ENCODE peak calls at places on chromosomes 12 and 14, in four cellular contexts. U, V, S and P are unnamed samples.

GRCh38 chr12:77213316-77213715 is 147.9 kb upstream of the E2F7 start:
- DNase-seq in U (no peak), S (no peak), V (no peak), P (no peak)

GRCh38 chr12:70948976-70949336 is 28.4 kb upstream of the PTPRR start:
- DNase-seq in U (peak), V (no peak), S (no peak), P (no peak)

GRCh38 chr14:38209572-38210159 is 2.0 kb downstream of the SSTR1 start:
- DNase-seq in U (no peak), S (no peak), V (no peak), P (no peak)

GRCh38 chr14:92759300-92759678 is 10.9 kb upstream of the LGMN start:
- DNase-seq in S (no peak), U (no peak), V (no peak), P (no peak)

GRCh38 chr14:105292810-105293711 is 7.7 kb downstream of the BRF1 start:
- DNase-seq in V (no peak), S (no peak), U (no peak), P (no peak)

GRCh38 chr12:104603545-104603973 is 146.8 kb downstream of the CHST11 start:
- DNase-seq in U (no peak), V (no peak), S (no peak), P (no peak)

GRCh38 chr12:33770652-33771051 is 251.6 kb upstream of the ALG10 start:
- DNase-seq in U (no peak), S (no peak), V (no peak), P (no peak)

GRCh38 chr14:77580964-77581505 is 35.4 kb downstream of the SPTLC2 start:
- DNase-seq in U (no peak), S (no peak), V (no peak), P (no peak)

GRCh38 chr12:132066345-132066685 is 77.8 kb downstream of the DDX51 start:
- DNase-seq in U (no peak), V (no peak), S (no peak), P (no peak)

GRCh38 chr14:71551291-71551955 is 380.8 kb upstream of the RGS6 start:
- DNase-seq in V (no peak), S (no peak), U (no peak), P (no peak)

GRCh38 chr12:52121848-52122838 is 42.6 kb downstream of the SMIM41 start:
- DNase-seq in S (no peak), V (no peak), U (peak), P (no peak)

GRCh38 chr14:92633724-92634123 is 114.7 kb downstream of the LGMN start:
- DNase-seq in S (no peak), V (no peak), U (no peak), P (no peak)

DNA sequence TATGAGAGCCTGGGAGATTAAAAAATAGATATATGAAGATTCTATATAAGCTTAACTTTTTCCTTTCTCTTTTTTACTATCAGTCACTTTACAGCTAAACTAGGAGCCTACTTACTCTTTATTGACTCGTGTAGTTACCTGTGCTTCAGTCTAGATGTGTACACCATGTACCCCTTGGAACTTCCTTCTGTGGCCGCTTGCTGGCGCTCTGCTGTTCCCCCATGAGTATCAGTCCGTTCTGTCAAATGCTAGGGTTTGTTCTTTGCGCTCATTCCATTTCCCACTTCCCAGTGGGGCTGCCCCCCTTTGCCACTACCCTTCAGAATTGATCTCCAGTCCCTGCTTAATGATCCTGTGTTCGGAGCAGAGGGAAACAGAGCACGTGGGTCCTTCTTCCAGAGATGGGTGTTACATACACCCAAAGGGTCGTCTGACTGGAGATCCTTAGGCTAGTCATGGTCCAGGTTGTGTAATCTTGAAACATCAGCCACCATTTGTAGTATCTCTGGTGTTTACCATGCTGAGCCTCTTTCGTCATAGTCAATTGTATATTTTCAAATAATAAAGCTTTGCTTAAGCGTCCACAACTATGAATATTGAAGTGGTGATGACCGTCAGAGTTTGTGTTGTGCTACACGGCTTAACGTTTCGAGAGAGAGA is 160.0 kb downstream of the FBXL14 start:
- DNase-seq in U (no peak), V (no peak), S (peak), P (no peak)
- TF ChIP-seq CTCF in U (no peak), V (no peak), S (no peak), P (no peak)

GRCh38 chr12:125017801-125018200 is 24.4 kb downstream of the BRI3BP start:
- DNase-seq in U (no peak), V (no peak), S (no peak), P (no peak)

GRCh38 chr12:125018356-125018755 is 24.9 kb downstream of the BRI3BP start:
- DNase-seq in V (no peak), U (no peak), S (no peak), P (no peak)

GRCh38 chr12:125013816-125014442 is 20.5 kb downstream of the BRI3BP start:
- DNase-seq in V (no peak), S (no peak), U (no peak), P (no peak)

GRCh38 chr12:125014526-125014925 is 21.1 kb downstream of the BRI3BP start:
- DNase-seq in S (no peak), V (no peak), U (no peak), P (no peak)

GRCh38 chr12:125015680-125016310 is 22.4 kb downstream of the BRI3BP start:
- DNase-seq in U (no peak), V (no peak), S (no peak), P (no peak)
- H3K27ac ChIP-seq in U (no peak), V (no peak), S (no peak), P (no peak)

DNA sequence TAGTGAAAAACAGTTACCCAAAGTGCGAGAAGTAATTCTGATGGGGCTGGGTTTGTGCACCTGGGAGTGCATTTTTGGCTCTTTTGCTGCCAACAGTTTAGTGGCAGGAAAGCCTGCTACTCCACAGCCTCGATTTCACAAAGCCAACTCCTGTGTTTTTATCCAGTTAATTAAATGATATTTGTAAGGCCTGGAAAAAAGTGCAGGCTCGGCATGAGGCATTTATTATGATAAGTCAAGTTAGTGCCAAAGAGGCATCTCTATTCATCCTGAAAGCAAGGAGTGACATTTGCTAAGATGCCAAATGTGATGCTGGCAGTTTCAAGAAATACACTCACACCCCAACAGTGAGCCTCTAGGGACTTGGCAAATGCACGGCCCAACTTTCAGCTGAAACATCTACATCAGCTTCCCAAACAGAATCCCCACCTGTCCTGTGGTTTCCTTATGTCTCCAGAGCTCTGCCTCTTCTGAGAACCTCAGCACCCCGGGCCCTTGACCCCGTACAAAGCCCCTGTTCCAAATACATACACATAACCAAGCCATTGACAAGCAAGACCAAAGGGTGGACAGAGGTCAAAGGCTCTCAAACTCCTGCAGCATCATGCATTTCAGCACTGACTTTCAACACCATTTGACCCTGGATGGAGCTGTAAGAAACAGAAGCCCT is 955.1 kb upstream of the TMEM132C start:
- DNase-seq in V (no peak), S (peak), U (no peak), P (no peak)
- H3K4me3 ChIP-seq in V (no peak), S (no peak), U (no peak), P (no peak)

GRCh38 chr12:115519887-115520286 is 757.6 kb downstream of the MED13L start:
- DNase-seq in S (no peak), V (no peak), U (no peak), P (no peak)

GRCh38 chr12:115517913-115518312 is 759.6 kb downstream of the MED13L start:
- DNase-seq in V (no peak), U (no peak), S (no peak), P (no peak)

GRCh38 chr12:115519359-115519758 is 758.1 kb downstream of the MED13L start:
- DNase-seq in S (no peak), U (no peak), V (no peak), P (no peak)

DNA sequence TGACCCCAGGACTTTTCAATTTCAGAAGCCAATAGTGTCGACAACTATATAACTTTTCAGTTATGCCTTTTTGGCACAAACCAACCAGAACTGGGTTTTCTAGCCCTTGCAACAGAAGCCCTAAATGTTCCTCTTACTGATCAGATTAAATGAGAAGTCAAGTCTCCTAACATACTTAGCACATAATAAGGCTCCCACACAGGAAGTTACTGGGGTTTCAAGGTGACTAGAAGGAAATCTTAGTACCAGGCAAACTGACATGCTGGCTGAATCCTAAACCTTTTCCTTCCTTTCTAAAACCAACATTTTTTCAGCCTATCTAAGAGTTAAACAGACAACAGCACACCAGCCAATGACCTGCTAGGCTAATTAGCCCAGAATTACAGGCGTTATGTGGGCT is 755.5 kb downstream of the MED13L start:
- DNase-seq in U (no peak), V (no peak), S (no peak), P (no peak)
- TF ChIP-seq CTCF in U (no peak), V (no peak), S (no peak), P (no peak)

GRCh38 chr12:93108958-93109357 is 179.9 kb upstream of the EEA1 start:
- DNase-seq in V (no peak), U (no peak), S (no peak), P (no peak)

GRCh38 chr12:93113317-93114006 is 184.4 kb upstream of the EEA1 start:
- DNase-seq in S (no peak), U (no peak), V (no peak), P (no peak)

GRCh38 chr12:93115198-93115601 is 186.1 kb upstream of the EEA1 start:
- DNase-seq in S (no peak), U (no peak), V (no peak), P (no peak)

GRCh38 chr12:93109794-93110203 is 180.7 kb upstream of the EEA1 start:
- DNase-seq in S (no peak), U (no peak), V (no peak), P (no peak)

GRCh38 chr12:93111791-93112208 is 182.7 kb upstream of the EEA1 start:
- DNase-seq in V (no peak), U (no peak), S (no peak), P (no peak)
- H3K27ac ChIP-seq in V (no peak), U (no peak), S (peak), P (no peak)

DNA sequence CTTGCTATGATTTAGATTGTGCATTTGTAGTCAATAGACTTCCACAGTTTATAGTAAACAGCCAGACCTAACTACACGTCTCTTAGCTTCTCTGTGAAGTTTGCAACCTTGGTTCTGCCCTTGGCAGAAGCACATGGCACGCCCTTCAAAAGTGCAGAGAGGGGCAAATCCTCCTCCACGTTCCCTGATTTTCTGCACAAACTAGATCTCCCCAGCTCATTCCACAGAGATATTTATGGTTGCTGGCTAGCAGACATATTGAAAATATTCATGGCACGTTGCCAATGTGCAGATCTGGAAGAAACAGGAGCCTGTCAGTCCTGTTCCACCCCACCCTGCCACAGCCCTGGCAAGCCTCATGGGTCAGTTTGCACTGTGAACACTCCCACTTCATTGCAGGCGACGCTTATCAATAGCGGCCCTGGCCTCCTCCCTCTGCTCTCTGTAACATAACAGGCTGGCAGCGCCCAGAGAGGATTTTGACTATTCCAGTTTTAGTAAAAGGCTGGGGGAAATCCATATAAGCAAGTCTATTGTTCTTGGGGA is 6.5 kb upstream of the LGALS3 start:
- DNase-seq in V (peak), S (no peak), U (peak), P (no peak)
- H3K4me3 ChIP-seq in V (no peak), S (no peak), U (no peak), P (no peak)

GRCh38 chr14:63843796-63844195 is 9.0 kb upstream of the SYNE2 start:
- DNase-seq in U (no peak), V (no peak), S (no peak), P (no peak)

DNA sequence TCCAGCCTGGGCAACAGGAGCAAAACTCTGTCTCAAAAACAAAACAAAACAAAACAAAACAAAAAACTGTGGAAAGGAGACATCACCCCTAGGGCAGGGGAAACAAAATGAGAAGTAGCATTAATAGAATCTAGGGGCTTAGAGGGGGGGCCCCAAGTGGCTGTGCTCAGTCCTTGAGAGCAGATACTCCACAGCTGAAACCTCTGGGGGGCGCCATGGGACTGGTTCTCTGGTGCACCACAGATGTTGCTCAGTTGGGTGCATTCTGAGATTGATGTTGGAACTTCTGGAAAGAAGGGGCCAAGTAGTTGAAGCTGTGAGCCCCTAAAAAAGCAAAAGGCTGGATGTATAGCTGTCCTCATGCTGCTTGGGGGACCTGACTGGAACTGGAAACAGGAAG is 11.8 kb upstream of the SYNE2 start:
- DNase-seq in S (no peak), U (peak), V (no peak), P (no peak)
- TF ChIP-seq CTCF in S (no peak), U (no peak), V (no peak), P (no peak)

GRCh38 chr14:100864206-100864605 is 38.3 kb downstream of the MEG3 start:
- DNase-seq in V (peak), U (no peak), S (no peak), P (no peak)
- H3K27ac ChIP-seq in V (no peak), U (no peak), S (no peak), P (no peak)

GRCh38 chr12:4297617-4298016 is 23.4 kb upstream of the TIGAR start:
- DNase-seq in V (no peak), S (no peak), U (no peak), P (no peak)

GRCh38 chr12:4296749-4297148 is 23.2 kb downstream of the CCND2 start:
- DNase-seq in V (no peak), U (no peak), S (no peak), P (no peak)

GRCh38 chr12:4292266-4293063 is 18.9 kb downstream of the CCND2 start:
- DNase-seq in S (no peak), U (no peak), V (peak), P (no peak)

GRCh38 chr12:4293299-4293941 is 19.9 kb downstream of the CCND2 start:
- DNase-seq in S (no peak), U (no peak), V (no peak), P (no peak)

DNA sequence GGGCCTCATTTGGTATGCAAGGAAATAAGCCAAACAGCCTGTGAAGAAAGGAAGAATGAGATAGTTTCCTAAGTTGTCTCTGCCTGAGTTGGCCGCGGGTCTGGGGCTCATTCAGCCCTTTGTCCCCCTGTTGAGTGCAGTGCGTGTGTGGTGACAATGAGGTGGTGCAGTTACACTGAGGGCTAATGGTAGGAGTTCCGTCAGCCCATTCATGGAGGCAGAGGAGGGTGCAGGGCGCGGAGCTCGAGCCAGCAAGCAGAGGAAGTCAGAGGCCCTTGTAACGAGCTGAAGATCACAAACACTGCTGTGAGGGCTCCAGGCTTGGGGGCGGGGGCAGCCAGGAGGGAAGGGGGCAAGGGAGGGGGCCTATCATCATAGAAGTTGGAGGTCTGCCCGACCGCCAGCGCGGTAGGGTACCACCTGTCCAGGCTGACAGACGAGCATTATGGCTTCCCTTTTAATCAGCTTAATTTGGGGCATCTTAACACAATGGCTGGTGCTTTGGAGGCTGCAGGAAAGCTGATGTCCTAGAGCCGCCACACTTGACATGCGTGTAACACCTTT is 20.5 kb downstream of the CCND2 start:
- DNase-seq in S (no peak), U (no peak), V (no peak), P (no peak)
- H3K4me3 ChIP-seq in S (no peak), U (no peak), V (no peak), P (no peak)